ENCODE peak calls at places on chromosomes 3 and 15, in seven cellular contexts. G is nephron progenitor cell; K is caudate nucleus; T is stimulated activated CD4-positive, alpha-beta T cell treated with anti-CD3 and anti-CD28 coated beads, Interleukin-12 subunit alpha, Interleukin-12 subunit beta, amount 100 ng/mL, for 48 hours; Y is EH; P is frontal cortex; D is mesendoderm. B is an unnamed sample.

GRCh38 chr3:72625616-72626337 is 222.5 kb downstream of the SHQ1 start:
- DNase-seq in D (no peak), Y (peak), G (no peak), K (no peak), T (no peak), P (no peak), B (no peak)

GRCh38 chr15:58551764-58552504 is 120.1 kb downstream of the LIPC start:
- DNase-seq in P (no peak), Y (peak), D (peak), T (no peak), K (peak), G (no peak), B (no peak)

GRCh38 chr3:46298871-46299607 is 54.9 kb upstream of the CCR2 start:
- DNase-seq in P (no peak), Y (no peak), K (no peak), D (no peak), T (peak), G (no peak), B (no peak)

GRCh38 chr3:194936659-194937058 is 251.0 kb downstream of the FAM43A start:
- DNase-seq in T (no peak), Y (no peak), D (no peak), K (no peak), P (no peak), G (no peak), B (no peak)

GRCh38 chr15:38129531-38130199 is 123.0 kb upstream of the SPRED1 start:
- DNase-seq in K (peak), D (no peak), Y (peak), P (peak), T (peak), G (no peak), B (peak)

GRCh38 chr3:123140591-123140990 is 61.2 kb upstream of the SEC22A start:
- DNase-seq in D (no peak), G (no peak), Y (no peak), K (no peak), T (no peak), P (no peak), B (no peak)

GRCh38 chr3:3191675-3192480 is 12.4 kb upstream of the CRBN start:
- DNase-seq in T (no peak), Y (no peak), K (no peak), P (no peak), G (no peak), D (peak), B (no peak)

GRCh38 chr15:77097317-77097721 is 26.4 kb upstream of the TSPAN3 start:
- DNase-seq in G (no peak), D (no peak), T (no peak), Y (no peak), K (no peak), P (no peak), B (no peak)

GRCh38 chr3:52934626-52935530 is 37.5 kb upstream of the STIMATE start:
- DNase-seq in G (peak), Y (peak), T (peak), D (peak), K (peak), P (peak), B (peak)

GRCh38 chr15:100728371-100729201 is 126.2 kb downstream of the ASB7 start:
- DNase-seq in D (peak), G (no peak), K (no peak), T (no peak), P (no peak), Y (no peak), B (no peak)

GRCh38 chr3:195839260-195840010 is 27.7 kb upstream of the MUC4 start:
- DNase-seq in P (no peak), T (no peak), K (no peak), G (no peak), D (no peak), Y (no peak), B (peak)

GRCh38 chr3:105466072-105466471 is 99.4 kb downstream of the ALCAM start:
- DNase-seq in D (no peak), G (no peak), P (no peak), T (no peak), Y (peak), K (no peak), B (no peak)

GRCh38 chr15:85813234-85813633 is 18.5 kb upstream of the KLHL25 start:
- DNase-seq in K (no peak), T (no peak), P (no peak), G (no peak), Y (no peak), D (no peak), B (no peak)

GRCh38 chr15:38829086-38829485 is 264.5 kb upstream of the RASGRP1 start:
- DNase-seq in D (no peak), G (no peak), T (no peak), K (no peak), Y (no peak), P (no peak), B (no peak)

B was measured in neural progenitor cell.